ENCODE peak calls at places on chromosomes 1 and 21, in four cellular contexts. Q is HepG2, F is HCT116, E is Panc1. S is an unnamed sample.
A peak's percentile ranks its signal among the peaks of the same experiment; 100 is the strongest.

GRCh38 chr1:63892632-63893395 is 119.0 kb downstream of the ROR1 start:
- ATAC-seq in Q (no peak), F (no peak), E (peak; percentile 92), S (peak; percentile 72)

GRCh38 chr1:172135076-172135672 is 285.3 kb upstream of the C1orf105 start:
- ATAC-seq in Q (peak; percentile 47), F (peak; percentile 82), E (no peak), S (no peak)

GRCh38 chr1:68115308-68115707 is 64.9 kb upstream of the DIRAS3 start:
- ATAC-seq in Q (no peak), F (no peak), E (no peak), S (no peak)

GRCh38 chr1:150141452-150141851 is 8.3 kb upstream of the PLEKHO1 start:
- ATAC-seq in Q (no peak), F (no peak), E (no peak), S (no peak)

GRCh38 chr1:41382531-41383090 is 21.4 kb downstream of the FOXO6 start:
- ATAC-seq in Q (no peak), F (peak; percentile 77), E (peak; percentile 87), S (peak; percentile 76)

GRCh38 chr1:15154480-15155036 is 1.0 kb downstream of the TMEM51 start:
- ATAC-seq in Q (peak; percentile 11), F (peak; percentile 15), E (no peak), S (no peak)

GRCh38 chr21:26169061-26169610 is 1.4 kb downstream of the APP start:
- ATAC-seq in Q (peak; percentile 70), F (peak; percentile 51), E (peak; percentile 68), S (peak; percentile 35)

GRCh38 chr1:97989094-97989680 is 68.4 kb upstream of the DPYD start:
- ATAC-seq in Q (no peak), F (no peak), E (no peak), S (no peak)

GRCh38 chr1:86184401-86184800 is 27.8 kb upstream of the COL24A1 start:
- ATAC-seq in Q (no peak), F (no peak), E (no peak), S (no peak)

GRCh38 chr1:70719164-70719563 is 308.1 kb downstream of the CTH start:
- ATAC-seq in Q (no peak), F (no peak), E (no peak), S (peak; percentile 63)

GRCh38 chr1:213541641-213542040 is 446.1 kb upstream of the PROX1 start:
- ATAC-seq in Q (no peak), F (no peak), E (no peak), S (no peak)

GRCh38 chr21:21165063-21165645 is 166.9 kb downstream of the NCAM2 start:
- ATAC-seq in Q (no peak), F (no peak), E (no peak), S (no peak)

GRCh38 chr1:40153073-40153770 is 8.0 kb upstream of the RLF start:
- ATAC-seq in Q (no peak), F (peak; percentile 92), E (peak; percentile 70), S (peak; percentile 48)

GRCh38 chr1:38733761-38734160 is 125.8 kb downstream of the RRAGC start:
- ATAC-seq in Q (no peak), F (no peak), E (no peak), S (no peak)

GRCh38 chr1:228150021-228150457 is 309 bp downstream of the GJC2 start:
- ATAC-seq in Q (peak; percentile 14), F (no peak), E (peak; percentile 3), S (peak; percentile 3)

GRCh38 chr1:30955448-30956015 is 47.0 kb upstream of the SDC3 start:
- ATAC-seq in Q (no peak), F (no peak), E (no peak), S (no peak)

GRCh38 chr1:101003012-101003650 is 22.5 kb downstream of the DPH5 start:
- ATAC-seq in Q (no peak), F (no peak), E (no peak), S (no peak)

GRCh38 chr21:46667735-46668380 is 32.4 kb downstream of the PRMT2 start:
- ATAC-seq in Q (peak; percentile 84), F (peak; percentile 77), E (peak; percentile 76), S (no peak)

GRCh38 chr1:32623775-32624174 is 26.6 kb downstream of the ZBTB8OS start:
- ATAC-seq in Q (no peak), F (no peak), E (no peak), S (no peak)

GRCh38 chr21:29072873-29073221 is 601 bp downstream of the CCT8 start:
- ATAC-seq in Q (peak; percentile 60), F (no peak), E (no peak), S (no peak)

GRCh38 chr1:27601771-27602509 is 2.0 kb downstream of the AHDC1 start:
- ATAC-seq in Q (peak; percentile 9), F (no peak), E (peak; percentile 43), S (no peak)

GRCh38 chr1:3548156-3548893 is 63.0 kb downstream of the MEGF6 start:
- ATAC-seq in Q (no peak), F (no peak), E (peak; percentile 28), S (no peak)

GRCh38 chr1:11731719-11732283 is 4.1 kb upstream of the AGTRAP start:
- ATAC-seq in Q (peak; percentile 10), F (no peak), E (peak; percentile 56), S (peak; percentile 66)

GRCh38 chr1:94250341-94250740 is 13.0 kb upstream of the ARHGAP29 start:
- ATAC-seq in Q (no peak), F (no peak), E (no peak), S (no peak)

GRCh38 chr1:77308889-77309621 is 27.2 kb downstream of the AK5 start:
- ATAC-seq in Q (no peak), F (no peak), E (no peak), S (no peak)

GRCh38 chr1:224617410-224618361 is 1.6 kb downstream of the CNIH3 start:
- ATAC-seq in Q (no peak), F (no peak), E (no peak), S (no peak)

GRCh38 chr21:31892686-31893085 is 19.9 kb downstream of the HUNK start:
- ATAC-seq in Q (no peak), F (no peak), E (no peak), S (no peak)

GRCh38 chr1:47533176-47534039 is 95.6 kb downstream of the FOXD2 start:
- ATAC-seq in Q (no peak), F (no peak), E (no peak), S (peak; percentile 66)

GRCh38 chr1:214331180-214331579 is 50.2 kb downstream of the SMYD2 start:
- ATAC-seq in Q (no peak), F (no peak), E (no peak), S (no peak)

GRCh38 chr21:46424621-46425020 is 34.1 kb upstream of the DIP2A start:
- ATAC-seq in Q (no peak), F (no peak), E (no peak), S (no peak)

GRCh38 chr1:115251856-115252255 is 86.2 kb downstream of the NGF start:
- ATAC-seq in Q (no peak), F (no peak), E (no peak), S (peak; percentile 82)

GRCh38 chr1:230232352-230232751 is 165.3 kb downstream of the GALNT2 start:
- ATAC-seq in Q (no peak), F (no peak), E (no peak), S (no peak)
- TF ChIP-seq POLR2AphosphoS5 in Q (no peak), F (no peak), E (no peak), S (no peak)

GRCh38 chr1:109985251-109986053 is 887 bp downstream of the AHCYL1 start:
- ATAC-seq in Q (peak; percentile 8), F (no peak), E (no peak), S (no peak)

GRCh38 chr1:109984456-109985250 is at the start of gene AHCYL1:
- ATAC-seq in Q (peak; percentile 90), F (peak; percentile 97), E (peak; percentile 95), S (peak; percentile 97)

GRCh38 chr1:109986054-109986444 is 1.5 kb downstream of the AHCYL1 start:
- ATAC-seq in Q (no peak), F (no peak), E (no peak), S (no peak)

GRCh38 chr1:109983380-109984189 is 980 bp upstream of the AHCYL1 start:
- ATAC-seq in Q (peak; percentile 39), F (no peak), E (no peak), S (no peak)

GRCh38 chr1:109984190-109984455 is 442 bp upstream of the AHCYL1 start:
- ATAC-seq in Q (peak; percentile 33), F (peak; percentile 29), E (peak; percentile 35), S (peak; percentile 35)
- H3K4me1 ChIP-seq in Q (peaks cover 86% of the 10 kb centered on the region), F (peaks cover 6% of the 10 kb centered on the region), E (peaks cover 57% of the 10 kb centered on the region), S (peaks cover 69% of the 10 kb centered on the region)

GRCh38 chr1:182292193-182292741 is 99.3 kb downstream of the GLUL start:
- ATAC-seq in Q (peak; percentile 3), F (no peak), E (no peak), S (no peak)

GRCh38 chr1:182293119-182293589 is 98.4 kb downstream of the GLUL start:
- ATAC-seq in Q (peak; percentile 72), F (no peak), E (no peak), S (no peak)

GRCh38 chr1:182297312-182297711 is 94.3 kb downstream of the GLUL start:
- ATAC-seq in Q (no peak), F (no peak), E (no peak), S (peak; percentile 51)

GRCh38 chr1:182291584-182292192 is 99.9 kb downstream of the GLUL start:
- ATAC-seq in Q (peak; percentile 70), F (no peak), E (no peak), S (no peak)

GRCh38 chr1:182295697-182296096 is 95.9 kb downstream of the GLUL start:
- ATAC-seq in Q (no peak), F (no peak), E (no peak), S (no peak)
- TF ChIP-seq POLR2AphosphoS5 in Q (no peak), F (no peak), E (no peak), S (no peak)

GRCh38 chr1:183218981-183219621 is 33.0 kb downstream of the LAMC2 start:
- ATAC-seq in Q (no peak), F (no peak), E (no peak), S (peak; percentile 82)

GRCh38 chr1:183223467-183223866 is 37.4 kb downstream of the LAMC2 start:
- ATAC-seq in Q (no peak), F (no peak), E (no peak), S (no peak)

GRCh38 chr1:183226361-183226760 is 40.3 kb downstream of the LAMC2 start:
- ATAC-seq in Q (no peak), F (no peak), E (no peak), S (no peak)

GRCh38 chr1:183226963-183227362 is 40.9 kb downstream of the LAMC2 start:
- ATAC-seq in Q (no peak), F (no peak), E (no peak), S (no peak)

DNA sequence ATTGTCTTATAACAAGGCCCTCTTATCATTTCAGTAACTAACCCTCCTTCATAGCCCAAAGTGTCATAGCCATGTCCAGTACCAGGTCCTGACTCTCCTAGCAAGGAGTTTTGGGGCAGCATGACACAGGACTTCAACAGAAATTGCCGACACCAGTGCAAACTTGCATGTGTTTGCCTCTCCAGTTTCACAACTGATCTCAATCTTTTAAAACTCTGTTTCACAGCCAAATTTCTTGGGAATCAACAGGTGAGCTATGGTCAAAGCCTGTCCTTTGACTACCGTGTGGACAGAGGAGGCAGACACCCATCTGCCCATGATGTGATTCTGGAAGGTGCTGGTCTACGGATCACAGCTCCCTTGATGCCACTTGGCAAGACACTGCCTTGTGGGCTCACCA is 36.8 kb downstream of the LAMC2 start:
- ATAC-seq in Q (no peak), F (no peak), E (no peak), S (no peak)
- H3K4me1 ChIP-seq in Q (no peaks in the 10 kb centered on the region), F (peaks cover 8% of the 10 kb centered on the region), E (no peaks in the 10 kb centered on the region), S (peaks cover 22% of the 10 kb centered on the region)